ENCODE peak calls at places on chromosomes 13 and 19, in four cellular contexts. E, A, T and J are unnamed samples. For H3K36me3 and H3F3A, the result is how much of the 10 kb centered on the place peaks cover.

GRCh38 chr19:45059258-45059965 is 16.9 kb downstream of the ZNF296 start:
- DNase-seq in E (peak), A (peak), T (peak), J (peak)

GRCh38 chr19:10625003-10625761 is at the start of gene SLC44A2:
- DNase-seq in E (peak), A (peak), T (peak), J (peak)

GRCh38 chr19:58566989-58567388 is 6.1 kb downstream of the MZF1 start:
- DNase-seq in E (no peak), A (no peak), T (no peak), J (no peak)

GRCh38 chr19:34351382-34351802 is 13.6 kb upstream of the GPI start:
- DNase-seq in E (no peak), A (no peak), T (peak), J (no peak)

GRCh38 chr13:65112123-65113075 is 2117.7 kb downstream of the PCDH9 start:
- DNase-seq in E (no peak), A (no peak), T (peak), J (peak)

GRCh38 chr13:113298001-113298945 is 1.2 kb downstream of the LAMP1 start:
- DNase-seq in E (no peak), A (no peak), T (peak), J (peak)

GRCh38 chr13:49098771-49099512 is 121.2 kb upstream of the MLNR start:
- DNase-seq in E (peak), A (peak), T (no peak), J (peak)

GRCh38 chr13:84702174-84702573 is 819.9 kb upstream of the SLITRK1 start:
- DNase-seq in E (no peak), A (no peak), T (no peak), J (no peak)

GRCh38 chr19:35228177-35228930 is at the start of gene FAM187B:
- DNase-seq in E (no peak), A (no peak), T (no peak), J (no peak)

GRCh38 chr13:77896536-77896935 is 22.1 kb downstream of the EDNRB start:
- DNase-seq in E (no peak), A (no peak), T (peak), J (peak)

GRCh38 chr19:15161028-15161984 is 39.5 kb downstream of the NOTCH3 start:
- DNase-seq in E (peak), A (no peak), T (peak), J (peak)

GRCh38 chr13:99969934-99970760 is 1.4 kb downstream of the ZIC5 start:
- DNase-seq in E (peak), A (peak), T (no peak), J (peak)

GRCh38 chr13:101149735-101150380 is 266.4 kb downstream of the NALCN start:
- DNase-seq in E (peak), A (peak), T (peak), J (peak)
- TF ChIP-seq EZH2phosphoT487 in E (no peak), A (no peak), T (no peak), J (no peak)

GRCh38 chr19:7565332-7565731 is 29.8 kb downstream of the PNPLA6 start:
- DNase-seq in E (no peak), A (no peak), T (no peak), J (no peak)
- H3K36me3 ChIP-seq in E (under half), A (under half), T (under half), J (under half)

GRCh38 chr13:40613954-40614353 is 52.5 kb downstream of the FOXO1 start:
- DNase-seq in E (no peak), A (no peak), T (no peak), J (no peak)
- H3F3A ChIP-seq in E (under half), A (under half), T (under half), J (under half)

GRCh38 chr19:6066661-6067646 is 43.3 kb downstream of the RFX2 start:
- DNase-seq in E (peak), A (peak), T (peak), J (peak)
- TF ChIP-seq EZH2phosphoT487 in E (no peak), A (no peak), T (no peak), J (no peak)

GRCh38 chr13:79365981-79366380 is 40.1 kb downstream of the RBM26 start:
- DNase-seq in E (no peak), A (no peak), T (no peak), J (no peak)

GRCh38 chr13:79374578-79374977 is 31.5 kb downstream of the RBM26 start:
- DNase-seq in E (no peak), A (no peak), T (no peak), J (no peak)

GRCh38 chr13:79373916-79374315 is 32.1 kb downstream of the RBM26 start:
- DNase-seq in E (no peak), A (no peak), T (no peak), J (no peak)

GRCh38 chr13:79369226-79369625 is 36.8 kb downstream of the RBM26 start:
- DNase-seq in E (no peak), A (no peak), T (no peak), J (no peak)
- H3K36me3 ChIP-seq in E (under half), A (half or more), T (under half), J (half or more)

DNA sequence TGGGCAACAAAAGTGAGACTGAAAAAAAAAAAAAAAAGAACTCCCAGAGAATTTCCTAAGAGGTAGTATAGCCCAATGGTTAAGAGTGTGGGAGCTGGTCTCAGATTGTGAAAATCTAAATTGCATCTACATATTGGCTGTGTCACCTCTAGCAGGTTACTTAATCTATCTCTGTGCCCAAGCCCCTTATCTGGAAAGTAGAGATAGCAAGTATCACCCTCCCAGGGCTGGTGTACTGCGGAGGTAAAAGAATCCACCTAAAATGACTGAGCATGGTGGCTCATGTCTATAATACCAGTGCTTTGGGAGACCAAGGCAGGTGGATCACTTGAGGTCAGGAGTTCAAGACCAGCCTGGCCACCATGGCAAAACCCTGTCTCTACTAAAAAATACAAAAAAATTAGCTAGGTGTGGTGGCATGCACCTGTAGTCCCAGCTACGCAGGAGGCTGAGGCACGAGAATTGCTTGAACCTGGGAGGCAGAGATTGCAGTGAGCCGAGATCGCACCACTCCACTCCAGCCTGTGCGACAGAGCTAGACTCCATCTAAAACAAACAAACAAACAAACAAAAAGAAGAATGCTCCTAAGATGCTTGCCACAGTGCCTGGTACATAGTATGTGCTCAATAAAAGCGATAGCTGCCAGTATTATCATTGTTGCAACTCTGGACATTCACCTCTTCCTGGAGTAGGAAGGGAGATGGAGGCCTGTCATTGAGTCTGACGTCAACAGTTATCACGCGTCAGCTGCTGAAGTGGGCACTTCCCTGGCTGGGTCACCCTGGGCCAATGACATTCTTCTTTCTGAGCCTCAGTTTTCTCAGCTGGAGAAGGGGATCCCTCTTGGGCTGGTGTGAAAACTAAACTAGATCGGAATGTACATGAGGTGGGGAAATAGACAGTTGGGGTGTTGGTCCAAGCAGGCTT is 4.0 kb upstream of the PLAUR start:
- DNase-seq in E (no peak), A (no peak), T (no peak), J (no peak)
- H3F3A ChIP-seq in E (under half), A (under half), T (under half), J (under half)

GRCh38 chr13:97307544-97307881 is 85.4 kb downstream of the MBNL2 start:
- DNase-seq in E (no peak), A (no peak), T (no peak), J (peak)

GRCh38 chr13:97307096-97307495 is 85.0 kb downstream of the MBNL2 start:
- DNase-seq in E (no peak), A (no peak), T (no peak), J (no peak)

GRCh38 chr13:97307882-97308624 is 85.9 kb downstream of the MBNL2 start:
- DNase-seq in E (peak), A (peak), T (peak), J (peak)

GRCh38 chr13:97310809-97311436 is 88.8 kb downstream of the MBNL2 start:
- DNase-seq in E (no peak), A (no peak), T (no peak), J (no peak)

DNA sequence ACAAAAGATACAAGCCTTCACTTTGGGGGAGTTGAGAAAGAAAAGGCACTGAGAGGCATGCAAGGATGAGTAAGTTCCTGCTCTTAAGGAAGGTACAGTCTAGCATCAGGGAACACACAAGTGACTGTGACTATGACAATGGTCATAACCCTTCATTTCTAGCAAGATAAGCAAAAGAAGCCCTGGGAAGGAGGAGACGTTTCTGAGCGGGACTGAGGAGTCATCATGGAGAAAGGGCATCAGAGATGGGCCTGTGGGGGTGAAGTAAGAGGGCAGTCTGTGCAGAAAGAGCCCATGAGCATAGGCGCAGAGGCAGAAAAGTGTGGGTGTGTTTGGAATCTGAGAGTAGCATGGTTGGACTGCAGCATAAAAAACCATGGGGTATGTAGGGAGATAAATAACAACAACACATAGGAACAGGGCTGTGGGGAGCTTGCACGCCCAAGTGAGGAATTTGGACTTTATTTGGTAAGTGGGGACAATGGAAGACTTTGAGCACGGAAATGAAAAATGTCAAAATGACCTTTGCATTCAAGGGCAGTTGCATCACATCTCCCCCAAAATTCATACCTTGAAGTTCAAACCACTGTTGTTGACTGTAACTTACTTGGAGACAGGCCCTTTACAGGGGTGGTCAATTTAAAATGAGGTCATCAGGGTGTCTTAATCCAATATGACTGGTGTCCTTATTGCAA is 86.7 kb downstream of the MBNL2 start:
- DNase-seq in E (no peak), A (no peak), T (peak), J (peak)
- TF ChIP-seq EZH2phosphoT487 in E (no peak), A (no peak), T (no peak), J (no peak)